ENCODE peak calls at places on chromosome 3, in four cellular contexts. U is transverse colon, D is ovary, R is A549. K is an unnamed sample.
A peak's percentile ranks its signal among the peaks of the same experiment; 100 is the strongest.

GRCh38 chr3:129230311-129231019 is 18.9 kb upstream of the COPG1 start:
- DNase-seq in U (no peak), D (no peak), R (no peak), K (peak; percentile 60)

GRCh38 chr3:71400986-71401451 is 182.5 kb downstream of the FOXP1 start:
- DNase-seq in U (no peak), D (no peak), R (no peak), K (no peak)

GRCh38 chr3:86245360-86245759 is 745.6 kb downstream of the VGLL3 start:
- DNase-seq in U (no peak), D (no peak), R (no peak), K (no peak)

GRCh38 chr3:126307083-126307482 is 50.1 kb downstream of the KLF15 start:
- DNase-seq in U (no peak), D (peak; percentile 21), R (no peak), K (peak; percentile 40)

GRCh38 chr3:31980530-31981205 is 394 bp downstream of the OSBPL10 start:
- DNase-seq in U (peak; percentile 81), D (peak; percentile 72), R (peak; percentile 41), K (peak; percentile 95)

GRCh38 chr3:41881233-41881821 is 80.6 kb downstream of the ULK4 start:
- DNase-seq in U (no peak), D (no peak), R (no peak), K (no peak)

GRCh38 chr3:3080309-3080708 is 29.9 kb downstream of the IL5RA start:
- DNase-seq in U (no peak), D (no peak), R (no peak), K (no peak)

GRCh38 chr3:96970211-96970610 is 155.8 kb downstream of the EPHA6 start:
- DNase-seq in U (no peak), D (no peak), R (no peak), K (no peak)

GRCh38 chr3:139309880-139310279 is 33.9 kb upstream of the MRPS22 start:
- DNase-seq in U (no peak), D (no peak), R (no peak), K (no peak)

GRCh38 chr3:13702226-13702820 is 153.4 kb downstream of the FBLN2 start:
- DNase-seq in U (no peak), D (no peak), R (no peak), K (no peak)

GRCh38 chr3:1953519-1953918 is 145.1 kb upstream of the CNTN4 start:
- DNase-seq in U (no peak), D (no peak), R (no peak), K (no peak)

GRCh38 chr3:67646586-67647234 is 7.7 kb downstream of the SUCLG2 start:
- DNase-seq in U (no peak), D (no peak), R (peak; percentile 40), K (peak; percentile 28)

GRCh38 chr3:61008168-61008737 is 243.0 kb downstream of the FHIT start:
- DNase-seq in U (no peak), D (no peak), R (no peak), K (no peak)

GRCh38 chr3:86792316-86792715 is 198.6 kb downstream of the VGLL3 start:
- DNase-seq in U (no peak), D (no peak), R (no peak), K (no peak)

GRCh38 chr3:47418167-47419082 is 37.6 kb downstream of the PTPN23 start:
- DNase-seq in U (no peak), D (no peak), R (peak; percentile 40), K (peak; percentile 81)

GRCh38 chr3:123110238-123110952 is 43.6 kb downstream of the PDIA5 start:
- DNase-seq in U (no peak), D (no peak), R (no peak), K (no peak)

GRCh38 chr3:7285502-7285901 is 424.6 kb downstream of the GRM7 start:
- DNase-seq in U (no peak), D (no peak), R (no peak), K (no peak)

GRCh38 chr3:56370991-56371775 is 97.1 kb downstream of the ERC2 start:
- DNase-seq in U (no peak), D (no peak), R (no peak), K (no peak)

GRCh38 chr3:188605231-188605630 is 451.3 kb downstream of the LPP start:
- DNase-seq in U (no peak), D (no peak), R (no peak), K (no peak)

GRCh38 chr3:125440559-125440955 is 65.4 kb upstream of the ZNF148 start:
- DNase-seq in U (peak; percentile 70), D (no peak), R (no peak), K (peak; percentile 70)

GRCh38 chr3:8681349-8681748 is 36.8 kb upstream of the SSUH2 start:
- DNase-seq in U (no peak), D (no peak), R (no peak), K (peak; percentile 61)

GRCh38 chr3:104987859-104988258 is 378.9 kb upstream of the ALCAM start:
- DNase-seq in U (no peak), D (no peak), R (no peak), K (no peak)

GRCh38 chr3:101725192-101725889 is 927 bp downstream of the CEP97 start:
- DNase-seq in U (peak; percentile 35), D (peak; percentile 57), R (peak; percentile 8), K (no peak)

GRCh38 chr3:96813820-96814580 is 394 bp upstream of the EPHA6 start:
- DNase-seq in U (peak; percentile 26), D (peak; percentile 78), R (peak; percentile 31), K (peak; percentile 86)

DNA sequence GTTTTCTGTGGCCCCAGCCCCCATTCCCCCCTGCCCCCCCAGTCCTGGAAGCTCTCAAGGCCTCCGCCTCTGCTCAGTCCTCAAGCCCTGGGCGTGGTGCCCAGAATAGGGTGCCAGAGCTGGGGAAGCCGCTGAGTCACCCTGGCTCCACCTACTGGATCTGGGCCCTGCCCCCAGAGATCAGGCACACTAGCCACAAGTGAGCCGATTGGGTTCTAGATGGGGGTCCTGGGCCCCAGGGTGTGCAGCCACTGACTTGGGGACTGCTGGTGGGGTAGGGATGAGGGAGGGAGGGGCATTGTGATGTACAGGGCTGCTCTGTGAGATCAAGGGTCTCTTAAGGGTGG is 5.7 kb downstream of the EIF4G1 start:
- DNase-seq in U (peak; percentile 94), D (peak; percentile 99), R (peak; percentile 95), K (peak; percentile 98)
- H3K4me3 ChIP-seq in U (no peak overlapping the region), D (no peak overlapping the region), R (peak overlapping the region; percentile 32), K (no peak overlapping the region)

GRCh38 chr3:53068176-53068575 is 22.3 kb upstream of the SFMBT1 start:
- DNase-seq in U (no peak), D (no peak), R (no peak), K (no peak)

GRCh38 chr3:53072653-53073552 is 27.0 kb upstream of the SFMBT1 start:
- DNase-seq in U (peak; percentile 90), D (peak; percentile 85), R (peak; percentile 60), K (peak; percentile 94)

GRCh38 chr3:53071882-53072431 is 26.1 kb upstream of the SFMBT1 start:
- DNase-seq in U (no peak), D (peak; percentile 30), R (no peak), K (no peak)

GRCh38 chr3:53067571-53067970 is 21.7 kb upstream of the SFMBT1 start:
- DNase-seq in U (no peak), D (no peak), R (no peak), K (no peak)

GRCh38 chr3:53069422-53070068 is 23.7 kb upstream of the SFMBT1 start:
- DNase-seq in U (no peak), D (peak; percentile 1), R (no peak), K (no peak)
- TF ChIP-seq CTCF in U (no peak), D (no peak), R (no peak), K (no peak)

DNA sequence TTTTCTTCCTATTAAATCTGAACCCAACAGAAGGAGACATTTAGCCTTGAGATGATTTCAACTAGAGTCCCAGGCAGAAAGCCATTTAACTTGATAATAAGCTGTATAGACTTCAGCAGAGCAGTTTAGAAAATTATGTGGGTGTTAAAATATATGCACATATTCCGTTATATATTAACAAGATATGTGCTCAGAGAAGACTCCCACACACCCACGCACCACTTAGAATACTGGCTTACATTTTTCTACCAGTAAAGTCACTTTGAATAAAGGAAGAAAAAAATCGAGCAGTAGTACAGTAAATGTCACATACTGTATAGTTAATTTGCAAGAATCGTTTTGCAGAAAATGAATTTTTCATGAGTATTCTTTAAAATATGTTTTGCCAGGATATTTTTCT is 599.3 kb downstream of the FGF12 start:
- DNase-seq in U (no peak), D (no peak), R (no peak), K (no peak)
- TF ChIP-seq EP300 in U (no peak), D (no peak), R (no peak), K (no peak)

GRCh38 chr3:62955126-62955525 is 79.9 kb upstream of the CADPS start:
- DNase-seq in U (no peak), D (no peak), R (no peak), K (no peak)

GRCh38 chr3:62951037-62951613 is 75.9 kb upstream of the CADPS start:
- DNase-seq in U (no peak), D (no peak), R (no peak), K (no peak)

GRCh38 chr3:62956411-62956810 is 81.2 kb upstream of the CADPS start:
- DNase-seq in U (no peak), D (no peak), R (no peak), K (no peak)

GRCh38 chr3:62950227-62950626 is 75.0 kb upstream of the CADPS start:
- DNase-seq in U (no peak), D (no peak), R (no peak), K (no peak)

GRCh38 chr3:62954579-62954978 is 79.4 kb upstream of the CADPS start:
- DNase-seq in U (no peak), D (no peak), R (no peak), K (no peak)
- H3K4me3 ChIP-seq in U (no peak overlapping the region), D (no peak overlapping the region), R (no peak overlapping the region), K (no peak overlapping the region)

GRCh38 chr3:140942221-140943104 is 827 bp downstream of the SLC25A36 start:
- DNase-seq in U (peak; percentile 60), D (peak; percentile 77), R (peak; percentile 15), K (peak; percentile 61)
- TF ChIP-seq CTCF in U (no peak), D (no peak), R (no peak), K (no peak)

GRCh38 chr3:21673393-21673792 is 77.6 kb downstream of the ZNF385D start:
- DNase-seq in U (no peak), D (no peak), R (no peak), K (no peak)

GRCh38 chr3:21668012-21668411 is 83.0 kb downstream of the ZNF385D start:
- DNase-seq in U (no peak), D (no peak), R (no peak), K (no peak)

GRCh38 chr3:21670386-21670785 is 80.6 kb downstream of the ZNF385D start:
- DNase-seq in U (no peak), D (no peak), R (no peak), K (no peak)

DNA sequence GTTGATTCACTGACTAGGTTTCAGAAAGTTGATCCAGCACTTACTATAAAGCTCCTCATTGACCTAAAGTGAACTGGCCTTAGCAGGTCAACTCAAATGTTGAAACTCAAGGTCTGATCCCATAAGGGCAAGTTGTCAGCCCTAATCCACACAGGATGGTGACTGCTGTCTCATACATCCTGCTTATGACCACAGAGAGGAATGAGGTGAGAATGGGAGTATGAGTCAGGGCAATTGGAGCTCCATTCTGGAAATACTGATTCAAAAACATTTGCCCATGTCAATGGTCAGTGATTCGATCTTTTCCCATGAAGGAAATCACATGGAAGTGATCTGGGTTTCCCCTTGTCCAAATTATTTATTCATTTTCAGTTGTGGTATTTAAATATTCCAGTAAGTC is 78.7 kb downstream of the ZNF385D start:
- DNase-seq in U (no peak), D (no peak), R (no peak), K (no peak)
- TF ChIP-seq EP300 in U (no peak), D (no peak), R (no peak), K (no peak)